ENCODE peak calls at places on chromosomes 2 and 18, in four cellular contexts. Y is thoracic aorta, X is lower lobe of right lung, D is psoas muscle. C is an unnamed sample. For H3K4me1, the result is how much of the 10 kb centered on the place peaks cover.

GRCh38 chr2:201235865-201236811 is 24.2 kb upstream of the CASP8 start:
- DNase-seq in Y (peak), D (peak), X (peak), C (peak)

GRCh38 chr2:97719362-97720155 is 6.2 kb downstream of the ZAP70 start:
- DNase-seq in D (no peak), Y (no peak), X (no peak), C (no peak)

GRCh38 chr2:218878486-218878885 is 2.2 kb upstream of the WNT10A start:
- DNase-seq in D (no peak), X (no peak), Y (no peak), C (no peak)

GRCh38 chr2:13495039-13495438 is 778.3 kb downstream of the TRIB2 start:
- DNase-seq in X (no peak), Y (no peak), D (no peak), C (no peak)

GRCh38 chr2:9565436-9566153 is 10.0 kb upstream of the ADAM17 start:
- DNase-seq in X (no peak), D (peak), Y (peak), C (peak)

GRCh38 chr2:207720517-207721187 is 9.2 kb downstream of the CCNYL1 start:
- DNase-seq in X (no peak), D (no peak), Y (no peak), C (no peak)

GRCh38 chr2:197433770-197434438 is 924 bp downstream of the SF3B1 start:
- DNase-seq in Y (no peak), D (no peak), X (no peak), C (no peak)

GRCh38 chr2:206858972-206859739 is 80.2 kb upstream of the CPO start:
- DNase-seq in X (no peak), Y (no peak), D (no peak), C (no peak)

GRCh38 chr2:161379740-161380139 is 36.4 kb upstream of the TBR1 start:
- DNase-seq in X (no peak), D (no peak), Y (no peak), C (no peak)

GRCh38 chr2:215238485-215239098 is 73.3 kb upstream of the ATIC start:
- DNase-seq in Y (no peak), X (no peak), D (no peak), C (no peak)

GRCh38 chr2:115084446-115084845 is 642.0 kb downstream of the DPP10 start:
- DNase-seq in X (no peak), Y (no peak), D (no peak), C (no peak)

GRCh38 chr2:216006164-216006663 is 7.1 kb downstream of the MREG start:
- DNase-seq in X (peak), Y (no peak), D (peak), C (no peak)

GRCh38 chr2:58047969-58048368 is 1.4 kb downstream of the VRK2 start:
- DNase-seq in Y (no peak), X (no peak), D (no peak), C (no peak)

GRCh38 chr2:44392338-44392943 is 30.7 kb downstream of the CAMKMT start:
- DNase-seq in D (peak), Y (no peak), X (no peak), C (peak)

GRCh38 chr2:26848336-26849055 is 564 bp downstream of the DPYSL5 start:
- DNase-seq in X (no peak), D (peak), Y (no peak), C (no peak)

GRCh38 chr18:2971741-2972552 is 41.0 kb downstream of the LPIN2 start:
- DNase-seq in D (no peak), Y (no peak), X (peak), C (peak)

GRCh38 chr2:33068261-33068660 is 121.5 kb downstream of the LTBP1 start:
- DNase-seq in X (no peak), D (no peak), Y (no peak), C (no peak)

GRCh38 chr2:229446316-229446715 is 175.2 kb upstream of the PID1 start:
- DNase-seq in X (no peak), D (no peak), Y (no peak), C (no peak)

GRCh38 chr2:8018956-8019355 is 662.9 kb upstream of the ID2 start:
- DNase-seq in Y (no peak), D (no peak), X (no peak), C (no peak)
- H3K4me1 ChIP-seq in Y (under half), D (under half), X (under half), C (under half)

GRCh38 chr2:173187911-173188788 is 112.5 kb downstream of the MAP3K20 start:
- DNase-seq in Y (no peak), X (no peak), D (no peak), C (no peak)

GRCh38 chr2:173193925-173194324 is 118.3 kb downstream of the MAP3K20 start:
- DNase-seq in X (no peak), D (no peak), Y (no peak), C (no peak)

GRCh38 chr2:173192071-173192470 is 116.4 kb downstream of the MAP3K20 start:
- DNase-seq in D (no peak), Y (no peak), X (no peak), C (no peak)

GRCh38 chr2:173195100-173195499 is 119.5 kb downstream of the MAP3K20 start:
- DNase-seq in D (no peak), X (no peak), Y (no peak), C (no peak)

DNA sequence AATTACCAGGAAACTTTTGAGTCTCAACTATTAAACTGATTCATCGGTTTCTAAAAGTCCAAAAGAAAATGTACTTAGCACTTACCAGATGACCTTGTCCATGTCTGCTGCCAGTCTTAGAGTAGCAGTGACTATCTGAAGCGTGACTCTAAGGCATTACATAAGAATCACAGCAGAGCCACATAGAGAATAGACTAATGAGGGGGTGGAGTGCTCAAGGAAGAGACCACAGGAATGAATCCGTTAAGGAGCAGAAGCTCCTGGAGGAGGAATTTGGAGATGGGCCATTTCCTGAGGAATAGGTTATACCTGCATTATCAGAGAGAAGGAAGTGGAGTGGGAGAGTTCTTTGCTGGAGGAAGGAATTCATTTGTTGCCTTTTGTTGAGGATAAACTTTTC is 116.0 kb downstream of the MAP3K20 start:
- DNase-seq in D (no peak), X (no peak), Y (no peak), C (no peak)
- H3K4me3 ChIP-seq in D (no peak), X (no peak), Y (no peak), C (no peak)

GRCh38 chr18:48068916-48069445 is 138.5 kb upstream of the SMAD2 start:
- DNase-seq in D (no peak), X (no peak), Y (no peak), C (no peak)
- H3K27ac ChIP-seq in D (no peak), X (no peak), Y (no peak), C (no peak)

DNA sequence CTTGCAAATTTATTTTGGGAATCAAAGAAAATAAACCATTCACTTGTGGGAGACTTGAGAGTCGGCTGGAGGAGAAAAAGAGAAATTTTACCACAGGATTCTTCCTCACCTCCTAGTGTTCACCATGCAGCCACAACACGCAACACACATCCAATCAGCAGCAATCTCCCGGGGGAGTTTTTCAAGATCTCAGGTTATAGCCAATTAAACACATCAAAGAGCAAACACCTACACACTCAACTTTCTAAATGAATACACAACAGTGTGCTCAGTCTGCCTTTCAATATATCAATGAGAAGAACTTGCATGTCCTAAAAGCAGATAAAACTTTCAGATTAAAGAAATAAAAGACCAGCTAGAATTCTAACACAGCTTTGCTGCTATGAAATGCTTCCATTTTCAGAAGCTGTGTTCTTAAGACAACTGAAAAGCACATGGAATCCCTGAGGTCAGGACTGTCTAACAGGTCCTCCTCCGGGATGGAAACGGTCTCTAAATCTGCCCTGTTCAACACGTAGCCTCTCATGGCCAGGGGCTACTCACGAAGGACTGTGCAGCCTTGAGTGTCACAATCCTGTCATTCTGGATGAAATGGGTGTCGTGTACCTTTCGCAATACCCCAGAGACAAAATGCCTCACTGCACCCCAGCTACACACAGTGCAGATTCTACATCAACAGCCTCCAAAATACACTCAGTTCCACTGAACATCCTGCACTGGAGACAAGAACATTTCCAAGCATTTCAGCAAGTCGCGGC is 84.2 kb downstream of the ZNF516 start:
- DNase-seq in Y (no peak), X (no peak), D (no peak), C (no peak)
- H3K4me1 ChIP-seq in Y (under half), X (under half), D (under half), C (under half)

DNA sequence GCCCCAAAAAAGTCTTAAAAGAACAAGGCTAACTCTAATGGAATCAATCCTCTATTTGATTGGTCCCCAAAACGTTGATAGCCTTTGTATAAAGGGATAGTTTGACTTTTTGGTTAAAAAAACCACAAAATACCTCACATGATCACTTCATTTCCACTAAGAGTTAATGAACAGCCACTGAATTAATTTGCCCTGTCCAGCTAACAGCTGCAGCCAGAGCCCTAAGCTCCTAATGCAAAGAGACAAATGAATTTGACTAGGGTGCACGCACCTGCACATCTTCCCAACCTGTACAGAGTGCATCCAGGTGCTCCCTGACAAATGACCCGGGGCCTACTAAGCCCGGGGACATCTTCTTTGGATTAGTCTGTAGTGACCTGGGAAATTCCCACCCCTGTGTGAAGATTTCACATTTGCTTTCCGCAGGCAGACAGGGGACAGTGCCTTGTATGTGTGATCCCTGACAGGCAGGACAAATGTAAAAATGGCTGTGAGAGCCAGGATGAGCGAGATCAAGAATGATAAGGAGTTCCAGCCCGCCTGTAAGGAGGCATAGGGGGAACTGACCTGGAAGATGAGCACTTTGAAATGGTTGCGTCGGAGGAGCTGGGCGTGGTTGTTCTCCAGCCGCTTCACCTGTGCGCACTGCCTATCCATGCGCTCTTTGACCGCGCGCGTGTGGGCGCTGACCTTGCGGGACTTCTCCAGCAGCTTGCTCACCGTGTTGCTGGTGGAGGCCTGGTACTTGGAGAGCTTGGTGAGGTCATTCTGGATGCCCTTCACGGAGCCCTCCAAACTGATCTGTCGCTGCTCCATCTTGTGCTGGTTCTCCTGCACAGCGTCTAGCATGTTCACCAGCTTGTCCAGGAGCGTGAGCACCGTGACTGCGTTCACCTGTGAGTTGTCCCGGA is 757 bp downstream of the CAVIN2 start:
- DNase-seq in X (peak), Y (no peak), D (no peak), C (no peak)
- H3K4me3 ChIP-seq in X (peak), Y (peak), D (peak), C (peak)

DNA sequence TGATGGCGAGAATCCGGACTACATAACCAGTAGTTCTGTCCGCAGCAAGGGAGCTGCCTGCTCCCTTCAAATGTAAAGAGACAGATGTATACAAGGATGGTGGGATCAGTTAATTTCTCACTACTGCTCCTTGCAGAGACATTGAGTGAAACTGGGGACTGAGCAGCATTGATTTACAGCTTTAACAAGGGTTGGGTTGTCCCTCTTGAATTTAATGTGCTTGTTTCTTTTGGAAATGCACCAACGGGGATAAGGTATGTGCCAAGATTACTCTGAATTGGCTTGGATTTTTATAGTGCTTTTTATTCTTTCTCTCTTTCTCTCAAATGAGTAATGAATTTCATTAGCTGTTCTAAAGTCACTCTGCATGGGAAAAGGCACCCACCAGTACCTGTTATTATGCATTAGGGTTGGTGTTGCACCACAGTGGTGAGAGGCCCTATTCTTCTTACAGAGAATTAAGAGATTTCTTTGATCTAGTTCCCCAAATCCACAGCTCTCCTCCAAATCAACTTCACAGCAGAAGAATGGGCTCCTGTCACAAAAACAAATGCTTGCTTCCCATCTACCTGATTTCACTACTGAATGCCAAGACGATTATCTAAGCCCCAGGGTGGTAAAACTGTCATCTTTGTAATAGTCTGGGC is 107.6 kb downstream of the DOCK10 start:
- DNase-seq in D (no peak), Y (no peak), X (no peak), C (no peak)
- H3K27ac ChIP-seq in D (no peak), Y (peak), X (no peak), C (no peak)

GRCh38 chr2:65800998-65801397 is 368.6 kb upstream of the SPRED2 start:
- DNase-seq in D (no peak), X (no peak), Y (no peak), C (no peak)
- H3K4me1 ChIP-seq in D (under half), X (under half), Y (under half), C (under half)

C was measured in tibial nerve.